ENCODE peak calls at places on chromosomes 4 and X, in eight cellular contexts. One of them, this sample, is unnamed.

GRCh38 chr4:153188966-153189801 is 15.1 kb upstream of the TRIM2 start:
- DNase-seq in type B pancreatic cell: no peak
- DNase-seq in endothelial cell: no peak
- DNase-seq in HL-60: no peak
- DNase-seq in mucosa of descending colon: no peak
- DNase-seq in fibroblast of mammary gland: peak; percentile 43
- DNase-seq in tibial nerve: no peak
- DNase-seq in osteocyte: no peak
- DNase-seq in this sample: no peak

GRCh38 chr4:156756118-156756517 is 215.5 kb downstream of the PDGFC start:
- DNase-seq in type B pancreatic cell: no peak
- DNase-seq in endothelial cell: no peak
- DNase-seq in HL-60: no peak
- DNase-seq in mucosa of descending colon: no peak
- DNase-seq in fibroblast of mammary gland: peak; percentile 39
- DNase-seq in tibial nerve: no peak
- DNase-seq in osteocyte: no peak
- DNase-seq in this sample: no peak

GRCh38 chr4:82589756-82590155 is 28.0 kb upstream of the TMEM150C start:
- DNase-seq in type B pancreatic cell: no peak
- DNase-seq in endothelial cell: no peak
- DNase-seq in HL-60: no peak
- DNase-seq in mucosa of descending colon: no peak
- DNase-seq in fibroblast of mammary gland: no peak
- DNase-seq in tibial nerve: no peak
- DNase-seq in osteocyte: no peak
- DNase-seq in this sample: no peak

GRCh38 chr4:123256006-123256405 is 140.6 kb upstream of the SPRY1 start:
- DNase-seq in type B pancreatic cell: no peak
- DNase-seq in endothelial cell: no peak
- DNase-seq in HL-60: no peak
- DNase-seq in mucosa of descending colon: no peak
- DNase-seq in fibroblast of mammary gland: no peak
- DNase-seq in tibial nerve: no peak
- DNase-seq in osteocyte: no peak
- DNase-seq in this sample: no peak

GRCh38 chr4:8592366-8593267 is at the start of gene CPZ:
- DNase-seq in type B pancreatic cell: no peak
- DNase-seq in endothelial cell: no peak
- DNase-seq in HL-60: no peak
- DNase-seq in mucosa of descending colon: no peak
- DNase-seq in fibroblast of mammary gland: peak; percentile 20
- DNase-seq in tibial nerve: no peak
- DNase-seq in osteocyte: no peak
- DNase-seq in this sample: no peak

GRCh38 chr4:52894408-52894807 is 32.3 kb downstream of the RASL11B start:
- DNase-seq in type B pancreatic cell: no peak
- DNase-seq in endothelial cell: no peak
- DNase-seq in HL-60: no peak
- DNase-seq in mucosa of descending colon: no peak
- DNase-seq in fibroblast of mammary gland: peak; percentile 30
- DNase-seq in tibial nerve: no peak
- DNase-seq in osteocyte: no peak
- DNase-seq in this sample: no peak

GRCh38 chrX:460116-460515 is 73.4 kb upstream of the PPP2R3B start:
- DNase-seq in type B pancreatic cell: no peak
- DNase-seq in endothelial cell: no peak
- DNase-seq in HL-60: no peak
- DNase-seq in mucosa of descending colon: no peak
- DNase-seq in fibroblast of mammary gland: no peak
- DNase-seq in tibial nerve: no peak
- DNase-seq in osteocyte: no peak
- DNase-seq in this sample: no peak

GRCh38 chrX:131729295-131729694 is 185.4 kb downstream of the OR13H1 start:
- DNase-seq in type B pancreatic cell: no peak
- DNase-seq in endothelial cell: no peak
- DNase-seq in HL-60: peak; percentile 87
- DNase-seq in mucosa of descending colon: no peak
- DNase-seq in fibroblast of mammary gland: peak; percentile 86
- DNase-seq in tibial nerve: no peak
- DNase-seq in osteocyte: peak; percentile 64
- DNase-seq in this sample: peak; percentile 53

GRCh38 chrX:118240359-118240758 is 105.5 kb upstream of the WDR44 start:
- DNase-seq in type B pancreatic cell: no peak
- DNase-seq in endothelial cell: no peak
- DNase-seq in HL-60: no peak
- DNase-seq in mucosa of descending colon: no peak
- DNase-seq in fibroblast of mammary gland: peak; percentile 65
- DNase-seq in tibial nerve: no peak
- DNase-seq in osteocyte: no peak
- DNase-seq in this sample: no peak

GRCh38 chr4:184250795-184251679 is 33.4 kb upstream of the ENPP6 start:
- DNase-seq in type B pancreatic cell: no peak
- DNase-seq in endothelial cell: no peak
- DNase-seq in HL-60: no peak
- DNase-seq in mucosa of descending colon: no peak
- DNase-seq in fibroblast of mammary gland: peak; percentile 61
- DNase-seq in tibial nerve: no peak
- DNase-seq in osteocyte: peak; percentile 66
- DNase-seq in this sample: peak; percentile 61

GRCh38 chr4:185213829-185214228 is 4.4 kb downstream of the SNX25 start:
- DNase-seq in type B pancreatic cell: no peak
- DNase-seq in endothelial cell: no peak
- DNase-seq in HL-60: no peak
- DNase-seq in mucosa of descending colon: no peak
- DNase-seq in fibroblast of mammary gland: no peak
- DNase-seq in tibial nerve: no peak
- DNase-seq in osteocyte: no peak
- DNase-seq in this sample: peak; percentile 72

GRCh38 chrX:137195991-137196390 is 162.2 kb upstream of the GPR101 start:
- DNase-seq in type B pancreatic cell: no peak
- DNase-seq in endothelial cell: no peak
- DNase-seq in HL-60: no peak
- DNase-seq in mucosa of descending colon: no peak
- DNase-seq in fibroblast of mammary gland: peak; percentile 14
- DNase-seq in tibial nerve: no peak
- DNase-seq in osteocyte: no peak
- DNase-seq in this sample: no peak

GRCh38 chrX:72568406-72569092 is 4.1 kb downstream of the HDAC8 start:
- DNase-seq in type B pancreatic cell: no peak
- DNase-seq in endothelial cell: no peak
- DNase-seq in HL-60: no peak
- DNase-seq in mucosa of descending colon: no peak
- DNase-seq in fibroblast of mammary gland: peak; percentile 71
- DNase-seq in tibial nerve: no peak
- DNase-seq in osteocyte: no peak
- DNase-seq in this sample: no peak

GRCh38 chr4:81031389-81032173 is 1.1 kb downstream of the BMP3 start:
- DNase-seq in type B pancreatic cell: no peak
- DNase-seq in endothelial cell: no peak
- DNase-seq in HL-60: no peak
- DNase-seq in mucosa of descending colon: peak; percentile 38
- DNase-seq in fibroblast of mammary gland: no peak
- DNase-seq in tibial nerve: no peak
- DNase-seq in osteocyte: no peak
- DNase-seq in this sample: no peak

GRCh38 chrX:83759872-83760271 is 101.1 kb upstream of the CYLC1 start:
- DNase-seq in type B pancreatic cell: no peak
- DNase-seq in endothelial cell: no peak
- DNase-seq in HL-60: peak; percentile 3
- DNase-seq in mucosa of descending colon: no peak
- DNase-seq in fibroblast of mammary gland: peak; percentile 23
- DNase-seq in tibial nerve: no peak
- DNase-seq in osteocyte: no peak
- DNase-seq in this sample: peak; percentile 20

GRCh38 chrX:18899796-18900380 is 84.0 kb downstream of the PHKA2 start:
- DNase-seq in type B pancreatic cell: no peak
- DNase-seq in endothelial cell: peak; percentile 28
- DNase-seq in HL-60: no peak
- DNase-seq in mucosa of descending colon: no peak
- DNase-seq in fibroblast of mammary gland: peak; percentile 11
- DNase-seq in tibial nerve: no peak
- DNase-seq in osteocyte: no peak
- DNase-seq in this sample: peak; percentile 54

GRCh38 chr4:155900402-155900801 is 3.1 kb upstream of the TDO2 start:
- DNase-seq in type B pancreatic cell: no peak
- DNase-seq in endothelial cell: no peak
- DNase-seq in HL-60: no peak
- DNase-seq in mucosa of descending colon: no peak
- DNase-seq in fibroblast of mammary gland: peak; percentile 71
- DNase-seq in tibial nerve: no peak
- DNase-seq in osteocyte: no peak
- DNase-seq in this sample: no peak

GRCh38 chrX:94743478-94743877 is 1069.5 kb downstream of the FAM133A start:
- DNase-seq in type B pancreatic cell: no peak
- DNase-seq in endothelial cell: no peak
- DNase-seq in HL-60: no peak
- DNase-seq in mucosa of descending colon: no peak
- DNase-seq in fibroblast of mammary gland: no peak
- DNase-seq in tibial nerve: no peak
- DNase-seq in osteocyte: no peak
- DNase-seq in this sample: no peak

GRCh38 chr4:185921583-185922555 is 109.9 kb upstream of the SORBS2 start:
- DNase-seq in type B pancreatic cell: no peak
- DNase-seq in endothelial cell: no peak
- DNase-seq in HL-60: no peak
- DNase-seq in mucosa of descending colon: no peak
- DNase-seq in fibroblast of mammary gland: no peak
- DNase-seq in tibial nerve: no peak
- DNase-seq in osteocyte: no peak
- DNase-seq in this sample: no peak

GRCh38 chr4:1890979-1891378 is 19.8 kb downstream of the NSD2 start:
- DNase-seq in type B pancreatic cell: no peak
- DNase-seq in endothelial cell: no peak
- DNase-seq in HL-60: no peak
- DNase-seq in mucosa of descending colon: peak; percentile 47
- DNase-seq in fibroblast of mammary gland: no peak
- DNase-seq in tibial nerve: no peak
- DNase-seq in osteocyte: no peak
- DNase-seq in this sample: no peak

GRCh38 chrX:24341795-24342194 is 18.6 kb upstream of the SUPT20HL1 start:
- DNase-seq in type B pancreatic cell: no peak
- DNase-seq in endothelial cell: no peak
- DNase-seq in HL-60: no peak
- DNase-seq in mucosa of descending colon: no peak
- DNase-seq in fibroblast of mammary gland: peak; percentile 64
- DNase-seq in tibial nerve: no peak
- DNase-seq in osteocyte: no peak
- DNase-seq in this sample: no peak

DNA sequence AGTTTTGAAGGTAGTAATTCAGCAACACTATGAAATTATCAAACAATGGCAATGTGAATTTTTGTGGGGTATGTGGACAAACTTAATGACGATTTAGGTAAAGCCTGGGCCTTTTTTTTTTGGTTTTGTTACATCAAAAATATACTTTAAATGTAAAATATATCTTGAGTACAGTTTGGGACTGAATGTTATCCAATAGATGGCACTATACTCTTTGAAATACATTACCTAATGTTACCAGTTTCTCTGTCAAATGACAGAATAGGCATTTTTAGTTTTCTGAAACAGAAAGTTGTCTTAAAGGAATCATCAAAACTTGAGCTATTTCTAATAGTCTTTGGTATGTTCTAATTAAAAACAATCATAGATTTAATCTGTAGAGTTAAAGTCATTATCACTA is 1651.9 kb downstream of the C4orf33 start:
- DNase-seq in type B pancreatic cell: no peak
- DNase-seq in endothelial cell: no peak
- DNase-seq in HL-60: no peak
- DNase-seq in mucosa of descending colon: no peak
- DNase-seq in fibroblast of mammary gland: peak; percentile 1
- DNase-seq in tibial nerve: no peak
- DNase-seq in osteocyte: no peak
- DNase-seq in this sample: peak; percentile 4
- TF ChIP-seq CTCF in type B pancreatic cell: peak; percentile 66
- TF ChIP-seq CTCF in endothelial cell: no peak
- TF ChIP-seq CTCF in HL-60: no peak
- TF ChIP-seq CTCF in mucosa of descending colon: no peak
- TF ChIP-seq CTCF in fibroblast of mammary gland: peak; percentile 14
- TF ChIP-seq CTCF in tibial nerve: no peak
- TF ChIP-seq CTCF in osteocyte: peak; percentile 51
- TF ChIP-seq CTCF in this sample: no peak

DNA sequence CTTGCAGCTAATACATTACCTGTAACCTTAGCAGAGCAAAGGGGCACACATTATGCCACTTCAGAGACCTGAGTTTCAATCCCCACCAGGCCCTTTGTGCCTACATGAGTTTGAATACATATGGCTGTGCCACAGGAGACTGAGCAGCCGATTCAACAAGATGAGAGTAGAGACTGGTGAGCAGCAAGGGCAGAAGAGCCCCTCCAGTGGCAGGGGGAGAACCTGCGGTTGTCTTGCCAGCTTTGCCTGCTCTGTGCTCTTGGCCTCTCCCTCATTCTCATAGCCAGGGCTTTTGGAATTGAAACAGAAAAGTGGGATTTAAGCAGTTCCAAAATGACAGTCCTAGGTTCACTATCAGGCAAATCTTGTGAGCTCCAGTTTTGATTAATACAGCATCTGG is 52.3 kb upstream of the CLNK start:
- DNase-seq in type B pancreatic cell: no peak
- DNase-seq in endothelial cell: no peak
- DNase-seq in HL-60: no peak
- DNase-seq in mucosa of descending colon: no peak
- DNase-seq in fibroblast of mammary gland: no peak
- DNase-seq in tibial nerve: no peak
- DNase-seq in osteocyte: no peak
- DNase-seq in this sample: no peak
- TF ChIP-seq CTCF in type B pancreatic cell: no peak
- TF ChIP-seq CTCF in endothelial cell: no peak
- TF ChIP-seq CTCF in HL-60: no peak
- TF ChIP-seq CTCF in mucosa of descending colon: no peak
- TF ChIP-seq CTCF in fibroblast of mammary gland: no peak
- TF ChIP-seq CTCF in tibial nerve: no peak
- TF ChIP-seq CTCF in osteocyte: no peak
- TF ChIP-seq CTCF in this sample: no peak

GRCh38 chr4:6594826-6595355 is 19.9 kb downstream of the MAN2B2 start:
- DNase-seq in type B pancreatic cell: no peak
- DNase-seq in endothelial cell: no peak
- DNase-seq in HL-60: no peak
- DNase-seq in mucosa of descending colon: no peak
- DNase-seq in fibroblast of mammary gland: peak; percentile 20
- DNase-seq in tibial nerve: no peak
- DNase-seq in osteocyte: no peak
- DNase-seq in this sample: no peak
- TF ChIP-seq CTCF in type B pancreatic cell: no peak
- TF ChIP-seq CTCF in endothelial cell: no peak
- TF ChIP-seq CTCF in HL-60: no peak
- TF ChIP-seq CTCF in mucosa of descending colon: no peak
- TF ChIP-seq CTCF in fibroblast of mammary gland: no peak
- TF ChIP-seq CTCF in tibial nerve: no peak
- TF ChIP-seq CTCF in osteocyte: no peak
- TF ChIP-seq CTCF in this sample: no peak

DNA sequence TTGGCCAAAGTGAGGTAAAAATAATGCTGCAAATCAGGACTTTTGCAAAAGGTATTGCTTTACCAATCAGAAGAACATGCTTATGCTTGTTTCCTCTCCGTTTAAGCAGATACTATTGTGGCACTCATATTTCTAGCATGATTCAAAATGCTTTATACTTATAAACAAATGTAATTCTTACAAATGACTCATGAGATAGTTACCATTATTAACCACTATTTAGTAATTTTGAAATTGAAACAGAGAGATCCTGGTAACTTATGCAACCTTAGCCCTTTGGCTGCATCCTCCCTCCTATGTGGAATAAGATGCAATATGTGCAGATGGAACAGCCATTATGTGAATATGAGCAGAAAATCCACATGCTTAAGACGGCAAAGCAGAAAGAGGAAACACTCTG is 164.7 kb downstream of the PCDH18 start:
- DNase-seq in type B pancreatic cell: no peak
- DNase-seq in endothelial cell: no peak
- DNase-seq in HL-60: no peak
- DNase-seq in mucosa of descending colon: no peak
- DNase-seq in fibroblast of mammary gland: peak; percentile 90
- DNase-seq in tibial nerve: no peak
- DNase-seq in osteocyte: no peak
- DNase-seq in this sample: no peak
- TF ChIP-seq CTCF in type B pancreatic cell: no peak
- TF ChIP-seq CTCF in endothelial cell: no peak
- TF ChIP-seq CTCF in HL-60: no peak
- TF ChIP-seq CTCF in mucosa of descending colon: no peak
- TF ChIP-seq CTCF in fibroblast of mammary gland: no peak
- TF ChIP-seq CTCF in tibial nerve: no peak
- TF ChIP-seq CTCF in osteocyte: no peak
- TF ChIP-seq CTCF in this sample: no peak

This sample was measured in GM13977.